ENCODE peak calls at places on chromosomes 13 and 19, in four cellular contexts. O, P, N and C are unnamed samples.

GRCh38 chr13:85286081-85286480 is 513.1 kb downstream of the SLITRK6 start:
- DNase-seq in P (no peak), O (no peak), N (no peak), C (no peak)

GRCh38 chr13:94657167-94657566 is 55.2 kb downstream of the SOX21 start:
- DNase-seq in P (no peak), N (no peak), O (no peak), C (no peak)

GRCh38 chr19:49130325-49130724 is 11.0 kb downstream of the PPFIA3 start:
- DNase-seq in O (no peak), N (no peak), P (no peak), C (no peak)

GRCh38 chr13:66489586-66489985 is 740.5 kb downstream of the PCDH9 start:
- DNase-seq in P (no peak), O (no peak), N (no peak), C (no peak)

GRCh38 chr19:48813123-48813911 is 2.5 kb upstream of the BCAT2 start:
- DNase-seq in N (no peak), P (peak), O (no peak), C (no peak)

GRCh38 chr19:2261438-2262172 is 5.4 kb upstream of the JSRP1 start:
- DNase-seq in N (no peak), O (peak), P (peak), C (no peak)

GRCh38 chr19:10858204-10858828 is 10.1 kb downstream of the C19orf38 start:
- DNase-seq in O (no peak), N (no peak), P (peak), C (no peak)

GRCh38 chr13:29791997-29792775 is 58.2 kb downstream of the UBL3 start:
- DNase-seq in P (no peak), O (no peak), N (no peak), C (no peak)

GRCh38 chr19:18741566-18742121 is 49.5 kb downstream of the COMP start:
- DNase-seq in O (no peak), P (no peak), N (no peak), C (no peak)

GRCh38 chr19:58372311-58373133 is 8.3 kb downstream of the ZNF837 start:
- DNase-seq in O (peak), P (no peak), N (no peak), C (no peak)

GRCh38 chr19:10751109-10751972 is 33.5 kb downstream of the DNM2 start:
- DNase-seq in P (no peak), O (peak), N (no peak), C (no peak)

GRCh38 chr19:55581828-55582223 is 1.2 kb upstream of the ZNF579 start:
- DNase-seq in O (no peak), P (no peak), N (no peak), C (no peak)

GRCh38 chr13:79625517-79625916 is 144.6 kb downstream of the NDFIP2 start:
- DNase-seq in O (no peak), N (no peak), P (no peak), C (no peak)

GRCh38 chr13:79631260-79631659 is 150.3 kb downstream of the NDFIP2 start:
- DNase-seq in N (no peak), O (no peak), P (no peak), C (no peak)

GRCh38 chr13:79621902-79622301 is 140.9 kb downstream of the NDFIP2 start:
- DNase-seq in P (no peak), O (no peak), N (no peak), C (no peak)

GRCh38 chr13:79628463-79628862 is 147.5 kb downstream of the NDFIP2 start:
- DNase-seq in O (no peak), N (no peak), P (no peak), C (no peak)

DNA sequence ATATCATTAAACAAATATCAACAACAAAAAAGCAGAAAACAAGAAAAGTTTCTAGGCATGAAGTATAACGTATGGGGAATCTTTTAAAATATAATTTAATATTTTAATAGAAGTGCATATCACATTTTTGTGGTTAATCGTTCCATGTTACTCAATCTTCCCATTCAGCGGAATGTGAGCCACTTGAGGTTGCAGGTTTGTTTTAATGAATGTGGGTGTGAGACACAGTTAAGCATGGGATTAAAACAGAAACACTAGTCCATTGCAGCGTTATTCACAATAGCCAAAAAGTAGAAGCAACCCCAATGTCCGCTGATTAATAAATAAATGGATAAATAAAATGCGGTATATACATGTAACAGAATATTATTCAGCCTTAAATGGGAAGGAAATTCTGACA is 146.0 kb downstream of the NDFIP2 start:
- DNase-seq in P (no peak), N (no peak), O (no peak), C (no peak)
- TF ChIP-seq SPI1 in P (no peak), N (no peak), O (no peak), C (no peak)

DNA sequence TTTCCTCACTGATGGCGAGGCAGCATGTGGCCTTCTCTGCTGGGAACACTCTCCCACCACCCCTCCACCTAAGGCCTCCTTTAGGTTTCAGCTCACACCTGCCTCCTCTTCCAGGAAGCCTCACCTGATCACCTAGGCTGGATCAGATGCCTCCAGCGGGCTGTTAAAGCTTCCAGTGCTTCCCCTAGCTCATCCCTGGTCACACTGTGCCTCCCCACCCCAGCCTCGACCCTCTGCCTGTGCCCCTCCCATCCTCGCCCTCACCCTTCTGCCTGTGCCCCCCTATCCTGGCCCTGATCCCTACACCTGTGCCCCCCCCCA is 33.8 kb downstream of the MAP4K1 start:
- DNase-seq in N (no peak), P (no peak), O (no peak), C (no peak)
- TF ChIP-seq POLR2AphosphoS5 in N (no peak), P (no peak), O (no peak), C (no peak)

DNA sequence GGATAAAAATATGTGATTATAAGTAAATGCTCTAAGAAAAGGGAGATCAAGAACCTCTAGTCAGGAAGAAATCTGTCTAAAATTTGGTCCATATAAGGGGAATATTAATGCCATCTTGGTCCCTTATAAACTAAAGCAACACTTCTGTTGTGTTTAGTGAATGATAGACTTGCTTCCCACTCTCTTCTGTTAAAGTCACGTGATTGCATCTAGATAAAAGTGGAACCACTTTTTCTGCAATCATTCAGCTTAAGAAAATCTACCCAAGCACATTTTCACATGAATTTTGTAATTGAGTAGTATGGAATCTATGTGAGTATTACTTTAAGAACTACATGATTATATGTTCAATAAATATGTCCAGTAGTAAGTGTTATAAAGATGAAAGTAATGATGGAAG is 782.9 kb upstream of the MIR17HG start:
- DNase-seq in P (no peak), N (no peak), O (no peak), C (no peak)
- TF ChIP-seq SPI1 in P (no peak), N (no peak), O (no peak), C (no peak)

GRCh38 chr19:40627486-40628279 is 26.5 kb downstream of the LTBP4 start:
- DNase-seq in N (no peak), P (no peak), O (no peak), C (no peak)
- TF ChIP-seq POLR2AphosphoS5 in N (no peak), P (no peak), O (no peak), C (no peak)

GRCh38 chr13:92461402-92461801 is 765.2 kb upstream of the GPC6 start:
- DNase-seq in O (no peak), N (no peak), P (no peak), C (no peak)

GRCh38 chr13:92463134-92463533 is 763.5 kb upstream of the GPC6 start:
- DNase-seq in N (no peak), P (no peak), O (no peak), C (no peak)

GRCh38 chr13:92461831-92462230 is 764.8 kb upstream of the GPC6 start:
- DNase-seq in N (no peak), P (no peak), O (no peak), C (no peak)

DNA sequence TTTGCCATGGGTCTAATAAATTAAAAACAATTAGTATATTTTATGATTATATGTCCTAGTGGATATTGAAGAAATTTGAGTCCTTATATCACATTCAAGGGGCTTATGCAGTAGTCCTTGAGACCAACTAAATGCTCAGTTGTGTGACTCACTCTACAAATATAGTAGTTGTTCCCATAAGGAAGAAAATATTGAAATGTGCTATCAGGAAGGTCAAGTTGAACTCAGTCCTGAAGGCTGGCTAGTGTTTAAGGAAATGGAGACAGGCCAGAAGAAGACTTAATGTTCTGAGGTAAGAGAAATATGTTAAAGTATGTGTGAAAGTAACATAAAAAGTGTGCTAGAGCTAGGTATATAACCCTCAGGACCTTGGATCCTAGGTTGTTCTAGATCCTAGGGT is 766.1 kb upstream of the GPC6 start:
- DNase-seq in N (no peak), P (no peak), O (no peak), C (no peak)
- TF ChIP-seq SPI1 in N (no peak), P (no peak), O (no peak), C (no peak)

GRCh38 chr19:45323671-45324081 is 1.0 kb upstream of the CKM start:
- DNase-seq in P (no peak), N (no peak), O (no peak), C (no peak)
- TF ChIP-seq POLR2AphosphoS5 in P (no peak), N (no peak), O (no peak), C (no peak)

GRCh38 chr19:17421942-17422341 is 2.1 kb downstream of the MVB12A start:
- DNase-seq in N (no peak), P (no peak), O (no peak), C (no peak)

GRCh38 chr19:17419491-17420266 is at the start of gene MVB12A:
- DNase-seq in O (peak), N (peak), P (peak), C (peak)

GRCh38 chr19:17418710-17419109 is 1.1 kb upstream of the MVB12A start:
- DNase-seq in P (no peak), O (no peak), N (no peak), C (no peak)

GRCh38 chr19:17419154-17419490 is 725 bp upstream of the MVB12A start:
- DNase-seq in P (peak), N (no peak), O (no peak), C (no peak)

GRCh38 chr19:17420267-17420924 is 549 bp downstream of the MVB12A start:
- DNase-seq in P (peak), O (peak), N (no peak), C (no peak)
- TF ChIP-seq SPI1 in P (no peak), O (no peak), N (no peak), C (no peak)

DNA sequence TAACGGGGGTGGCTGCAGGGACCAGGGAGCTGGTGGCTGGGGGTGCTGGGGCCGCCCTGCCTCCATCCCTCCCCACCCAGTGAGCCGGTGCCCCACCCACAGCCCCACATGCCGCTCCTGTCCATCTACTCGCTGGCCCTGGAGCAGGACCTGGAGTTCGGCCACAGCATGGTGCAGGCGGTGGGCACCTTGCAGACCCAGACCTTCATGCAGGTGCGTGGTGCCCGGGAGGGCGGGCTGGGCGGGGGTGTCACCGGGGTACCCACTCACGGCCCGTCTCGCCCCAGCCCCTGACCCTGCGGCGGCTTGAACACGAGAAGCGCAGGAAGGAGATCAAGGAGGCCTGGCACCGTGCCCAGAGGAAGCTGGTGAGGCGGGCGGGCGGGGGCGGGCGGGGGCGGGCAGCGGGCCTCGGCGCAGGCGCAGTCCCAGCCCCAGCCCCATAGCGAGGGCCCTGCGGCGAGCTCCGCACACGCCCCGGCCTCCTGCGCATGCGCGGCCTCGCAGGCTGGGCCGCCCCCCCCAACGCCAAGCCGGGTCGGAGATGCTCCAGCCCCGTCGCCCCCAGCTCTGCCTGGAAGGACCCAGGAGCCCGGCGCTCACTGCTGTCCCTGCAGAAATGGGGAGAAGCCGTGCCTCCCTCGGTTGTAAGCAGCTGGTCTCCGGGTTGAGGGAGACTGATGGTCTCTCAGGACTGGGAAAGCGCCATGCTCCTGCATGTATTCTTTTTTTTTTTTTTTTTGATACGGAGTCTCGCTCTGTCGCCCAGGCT is 7.7 kb downstream of the ARHGAP45 start:
- DNase-seq in P (peak), O (peak), N (no peak), C (peak)
- TF ChIP-seq POLR2AphosphoS5 in P (no peak), O (no peak), N (no peak), C (no peak)